ENCODE peak calls at places on chromosomes 6 and 20, in six cellular contexts. One of them, this sample, is unnamed.

GRCh38 chr20:44592366-44592765 is 10.0 kb downstream of the PKIG start:
- DNase-seq in left ventricle myocardium inferior: no peak
- DNase-seq in brain microvascular endothelial cell: no peak
- DNase-seq in right cardiac atrium: no peak
- DNase-seq in left lung: no peak
- DNase-seq in PC-3: no peak
- DNase-seq in this sample: no peak

GRCh38 chr6:33851959-33852358 is 48.2 kb upstream of the MLN start:
- DNase-seq in left ventricle myocardium inferior: no peak
- DNase-seq in brain microvascular endothelial cell: no peak
- DNase-seq in right cardiac atrium: peak; percentile 51
- DNase-seq in left lung: no peak
- DNase-seq in PC-3: peak; percentile 48
- DNase-seq in this sample: no peak

GRCh38 chr6:33420493-33421343 is 853 bp downstream of the SYNGAP1 start:
- DNase-seq in left ventricle myocardium inferior: no peak
- DNase-seq in brain microvascular endothelial cell: no peak
- DNase-seq in right cardiac atrium: no peak
- DNase-seq in left lung: no peak
- DNase-seq in PC-3: no peak
- DNase-seq in this sample: no peak

GRCh38 chr6:38138374-38138773 is 318.8 kb downstream of the ZFAND3 start:
- DNase-seq in left ventricle myocardium inferior: no peak
- DNase-seq in brain microvascular endothelial cell: no peak
- DNase-seq in right cardiac atrium: no peak
- DNase-seq in left lung: no peak
- DNase-seq in PC-3: no peak
- DNase-seq in this sample: no peak

GRCh38 chr20:37318046-37318445 is 27.9 kb upstream of the SRC start:
- DNase-seq in left ventricle myocardium inferior: no peak
- DNase-seq in brain microvascular endothelial cell: no peak
- DNase-seq in right cardiac atrium: peak; percentile 7
- DNase-seq in left lung: peak; percentile 20
- DNase-seq in PC-3: no peak
- DNase-seq in this sample: no peak

GRCh38 chr6:148195511-148195910 is 147.1 kb upstream of the SASH1 start:
- DNase-seq in left ventricle myocardium inferior: no peak
- DNase-seq in brain microvascular endothelial cell: no peak
- DNase-seq in right cardiac atrium: no peak
- DNase-seq in left lung: no peak
- DNase-seq in PC-3: no peak
- DNase-seq in this sample: no peak

GRCh38 chr6:136646377-136646776 is 96.2 kb upstream of the MAP7 start:
- DNase-seq in left ventricle myocardium inferior: no peak
- DNase-seq in brain microvascular endothelial cell: no peak
- DNase-seq in right cardiac atrium: no peak
- DNase-seq in left lung: no peak
- DNase-seq in PC-3: no peak
- DNase-seq in this sample: no peak

GRCh38 chr20:49717693-49718092 is 4.0 kb upstream of the B4GALT5 start:
- DNase-seq in left ventricle myocardium inferior: no peak
- DNase-seq in brain microvascular endothelial cell: no peak
- DNase-seq in right cardiac atrium: no peak
- DNase-seq in left lung: no peak
- DNase-seq in PC-3: peak; percentile 83
- DNase-seq in this sample: no peak

GRCh38 chr6:66663127-66663526 is 956.1 kb upstream of the EYS start:
- DNase-seq in left ventricle myocardium inferior: no peak
- DNase-seq in brain microvascular endothelial cell: no peak
- DNase-seq in right cardiac atrium: no peak
- DNase-seq in left lung: no peak
- DNase-seq in PC-3: no peak
- DNase-seq in this sample: no peak

GRCh38 chr20:36839150-36839549 is 36.8 kb upstream of the TLDC2 start:
- DNase-seq in left ventricle myocardium inferior: no peak
- DNase-seq in brain microvascular endothelial cell: no peak
- DNase-seq in right cardiac atrium: peak; percentile 42
- DNase-seq in left lung: no peak
- DNase-seq in PC-3: no peak
- DNase-seq in this sample: no peak

GRCh38 chr20:19120011-19120410 is 92.4 kb upstream of the SLC24A3 start:
- DNase-seq in left ventricle myocardium inferior: no peak
- DNase-seq in brain microvascular endothelial cell: no peak
- DNase-seq in right cardiac atrium: no peak
- DNase-seq in left lung: no peak
- DNase-seq in PC-3: no peak
- DNase-seq in this sample: no peak

GRCh38 chr6:160427312-160428068 is 79.3 kb downstream of the SLC22A3 start:
- DNase-seq in left ventricle myocardium inferior: peak; percentile 22
- DNase-seq in brain microvascular endothelial cell: no peak
- DNase-seq in right cardiac atrium: peak; percentile 67
- DNase-seq in left lung: no peak
- DNase-seq in PC-3: peak; percentile 5
- DNase-seq in this sample: no peak

GRCh38 chr6:39884696-39885095 is 49.6 kb downstream of the MOCS1 start:
- DNase-seq in left ventricle myocardium inferior: no peak
- DNase-seq in brain microvascular endothelial cell: peak; percentile 68
- DNase-seq in right cardiac atrium: no peak
- DNase-seq in left lung: no peak
- DNase-seq in PC-3: no peak
- DNase-seq in this sample: no peak

GRCh38 chr6:157759028-157759427 is 64.0 kb upstream of the SNX9 start:
- DNase-seq in left ventricle myocardium inferior: no peak
- DNase-seq in brain microvascular endothelial cell: no peak
- DNase-seq in right cardiac atrium: no peak
- DNase-seq in left lung: no peak
- DNase-seq in PC-3: peak; percentile 30
- DNase-seq in this sample: no peak

GRCh38 chr6:166417285-166417691 is 34.5 kb upstream of the MPC1 start:
- DNase-seq in left ventricle myocardium inferior: no peak
- DNase-seq in brain microvascular endothelial cell: no peak
- DNase-seq in right cardiac atrium: no peak
- DNase-seq in left lung: no peak
- DNase-seq in PC-3: no peak
- DNase-seq in this sample: no peak

GRCh38 chr6:166415833-166416347 is 33.1 kb upstream of the MPC1 start:
- DNase-seq in left ventricle myocardium inferior: no peak
- DNase-seq in brain microvascular endothelial cell: no peak
- DNase-seq in right cardiac atrium: no peak
- DNase-seq in left lung: no peak
- DNase-seq in PC-3: no peak
- DNase-seq in this sample: peak; percentile 37

GRCh38 chr6:166412911-166413384 is 30.2 kb upstream of the MPC1 start:
- DNase-seq in left ventricle myocardium inferior: no peak
- DNase-seq in brain microvascular endothelial cell: no peak
- DNase-seq in right cardiac atrium: no peak
- DNase-seq in left lung: no peak
- DNase-seq in PC-3: no peak
- DNase-seq in this sample: no peak

GRCh38 chr6:166413491-166413951 is 30.8 kb upstream of the MPC1 start:
- DNase-seq in left ventricle myocardium inferior: no peak
- DNase-seq in brain microvascular endothelial cell: no peak
- DNase-seq in right cardiac atrium: no peak
- DNase-seq in left lung: no peak
- DNase-seq in PC-3: no peak
- DNase-seq in this sample: peak; percentile 68

GRCh38 chr6:166415306-166415705 is 32.6 kb upstream of the MPC1 start:
- DNase-seq in left ventricle myocardium inferior: no peak
- DNase-seq in brain microvascular endothelial cell: no peak
- DNase-seq in right cardiac atrium: no peak
- DNase-seq in left lung: no peak
- DNase-seq in PC-3: no peak
- DNase-seq in this sample: peak; percentile 77
- H3K27ac ChIP-seq in left ventricle myocardium inferior: no peak overlapping the region
- H3K27ac ChIP-seq in brain microvascular endothelial cell: no peak overlapping the region
- H3K27ac ChIP-seq in right cardiac atrium: no peak overlapping the region
- H3K27ac ChIP-seq in left lung: no peak overlapping the region
- H3K27ac ChIP-seq in PC-3: no peak overlapping the region
- H3K27ac ChIP-seq in this sample: peak overlapping the region; percentile 49

GRCh38 chr20:64047046-64047389 is 2.4 kb downstream of the SOX18 start:
- DNase-seq in left ventricle myocardium inferior: no peak
- DNase-seq in brain microvascular endothelial cell: no peak
- DNase-seq in right cardiac atrium: peak; percentile 40
- DNase-seq in left lung: no peak
- DNase-seq in PC-3: no peak
- DNase-seq in this sample: no peak
- H3K4me3 ChIP-seq in left ventricle myocardium inferior: peak overlapping the region; percentile 71
- H3K4me3 ChIP-seq in brain microvascular endothelial cell: no peak overlapping the region
- H3K4me3 ChIP-seq in right cardiac atrium: peak overlapping the region; percentile 53
- H3K4me3 ChIP-seq in left lung: peak overlapping the region; percentile 22
- H3K4me3 ChIP-seq in PC-3: no peak overlapping the region
- H3K4me3 ChIP-seq in this sample: peak overlapping the region; percentile 62

GRCh38 chr20:62678553-62678952 is 30.1 kb upstream of the NTSR1 start:
- DNase-seq in left ventricle myocardium inferior: no peak
- DNase-seq in brain microvascular endothelial cell: no peak
- DNase-seq in right cardiac atrium: no peak
- DNase-seq in left lung: no peak
- DNase-seq in PC-3: no peak
- DNase-seq in this sample: no peak

GRCh38 chr20:62677678-62678077 is 31.0 kb upstream of the NTSR1 start:
- DNase-seq in left ventricle myocardium inferior: no peak
- DNase-seq in brain microvascular endothelial cell: no peak
- DNase-seq in right cardiac atrium: no peak
- DNase-seq in left lung: no peak
- DNase-seq in PC-3: no peak
- DNase-seq in this sample: no peak

GRCh38 chr20:62683136-62683535 is 25.5 kb upstream of the NTSR1 start:
- DNase-seq in left ventricle myocardium inferior: no peak
- DNase-seq in brain microvascular endothelial cell: no peak
- DNase-seq in right cardiac atrium: no peak
- DNase-seq in left lung: no peak
- DNase-seq in PC-3: no peak
- DNase-seq in this sample: no peak

GRCh38 chr20:62676976-62677375 is 31.7 kb upstream of the NTSR1 start:
- DNase-seq in left ventricle myocardium inferior: no peak
- DNase-seq in brain microvascular endothelial cell: no peak
- DNase-seq in right cardiac atrium: no peak
- DNase-seq in left lung: no peak
- DNase-seq in PC-3: no peak
- DNase-seq in this sample: no peak

GRCh38 chr20:62679978-62680589 is 28.6 kb upstream of the NTSR1 start:
- DNase-seq in left ventricle myocardium inferior: no peak
- DNase-seq in brain microvascular endothelial cell: no peak
- DNase-seq in right cardiac atrium: no peak
- DNase-seq in left lung: no peak
- DNase-seq in PC-3: no peak
- DNase-seq in this sample: no peak
- H3K27ac ChIP-seq in left ventricle myocardium inferior: no peak overlapping the region
- H3K27ac ChIP-seq in brain microvascular endothelial cell: no peak overlapping the region
- H3K27ac ChIP-seq in right cardiac atrium: no peak overlapping the region
- H3K27ac ChIP-seq in left lung: no peak overlapping the region
- H3K27ac ChIP-seq in PC-3: no peak overlapping the region
- H3K27ac ChIP-seq in this sample: no peak overlapping the region

GRCh38 chr6:3910264-3910663 is 61.1 kb downstream of the FAM50B start:
- DNase-seq in left ventricle myocardium inferior: no peak
- DNase-seq in brain microvascular endothelial cell: no peak
- DNase-seq in right cardiac atrium: no peak
- DNase-seq in left lung: no peak
- DNase-seq in PC-3: no peak
- DNase-seq in this sample: peak; percentile 30
- H3K4me3 ChIP-seq in left ventricle myocardium inferior: no peak overlapping the region
- H3K4me3 ChIP-seq in brain microvascular endothelial cell: no peak overlapping the region
- H3K4me3 ChIP-seq in right cardiac atrium: no peak overlapping the region
- H3K4me3 ChIP-seq in left lung: no peak overlapping the region
- H3K4me3 ChIP-seq in PC-3: no peak overlapping the region
- H3K4me3 ChIP-seq in this sample: no peak overlapping the region

GRCh38 chr20:24007073-24007595 is 18.6 kb upstream of the GGTLC1 start:
- DNase-seq in left ventricle myocardium inferior: no peak
- DNase-seq in brain microvascular endothelial cell: no peak
- DNase-seq in right cardiac atrium: no peak
- DNase-seq in left lung: no peak
- DNase-seq in PC-3: no peak
- DNase-seq in this sample: no peak
- H3K27ac ChIP-seq in left ventricle myocardium inferior: no peak overlapping the region
- H3K27ac ChIP-seq in brain microvascular endothelial cell: no peak overlapping the region
- H3K27ac ChIP-seq in right cardiac atrium: no peak overlapping the region
- H3K27ac ChIP-seq in left lung: no peak overlapping the region
- H3K27ac ChIP-seq in PC-3: no peak overlapping the region
- H3K27ac ChIP-seq in this sample: no peak overlapping the region

GRCh38 chr6:27100921-27101320 is 146.6 kb upstream of the PRSS16 start:
- DNase-seq in left ventricle myocardium inferior: no peak
- DNase-seq in brain microvascular endothelial cell: no peak
- DNase-seq in right cardiac atrium: no peak
- DNase-seq in left lung: no peak
- DNase-seq in PC-3: no peak
- DNase-seq in this sample: no peak

GRCh38 chr6:27092316-27092692 is 155.2 kb upstream of the PRSS16 start:
- DNase-seq in left ventricle myocardium inferior: no peak
- DNase-seq in brain microvascular endothelial cell: no peak
- DNase-seq in right cardiac atrium: no peak
- DNase-seq in left lung: no peak
- DNase-seq in PC-3: no peak
- DNase-seq in this sample: no peak

GRCh38 chr6:27095914-27096313 is 151.6 kb upstream of the PRSS16 start:
- DNase-seq in left ventricle myocardium inferior: no peak
- DNase-seq in brain microvascular endothelial cell: no peak
- DNase-seq in right cardiac atrium: no peak
- DNase-seq in left lung: no peak
- DNase-seq in PC-3: no peak
- DNase-seq in this sample: no peak

GRCh38 chr6:27098956-27099355 is 148.5 kb upstream of the PRSS16 start:
- DNase-seq in left ventricle myocardium inferior: no peak
- DNase-seq in brain microvascular endothelial cell: no peak
- DNase-seq in right cardiac atrium: peak; percentile 28
- DNase-seq in left lung: no peak
- DNase-seq in PC-3: no peak
- DNase-seq in this sample: no peak

GRCh38 chr6:27096834-27097511 is 150.5 kb upstream of the PRSS16 start:
- DNase-seq in left ventricle myocardium inferior: no peak
- DNase-seq in brain microvascular endothelial cell: peak; percentile 90
- DNase-seq in right cardiac atrium: peak; percentile 56
- DNase-seq in left lung: peak; percentile 64
- DNase-seq in PC-3: no peak
- DNase-seq in this sample: no peak
- H3K4me3 ChIP-seq in left ventricle myocardium inferior: peak overlapping the region; percentile 61
- H3K4me3 ChIP-seq in brain microvascular endothelial cell: peak overlapping the region; percentile 83
- H3K4me3 ChIP-seq in right cardiac atrium: peak overlapping the region; percentile 25
- H3K4me3 ChIP-seq in left lung: peak overlapping the region; percentile 39
- H3K4me3 ChIP-seq in PC-3: no peak overlapping the region
- H3K4me3 ChIP-seq in this sample: peak overlapping the region; percentile 51

This sample was measured in spleen.